ENCODE peak calls at places on chromosomes 1 and 21, in eight cellular contexts. One of them, this sample, is unnamed.

GRCh38 chr1:41362357-41362721 is 1.1 kb downstream of the FOXO6 start:
- DNase-seq in HS-27A: no peak
- DNase-seq in right lobe of liver: no peak
- DNase-seq in cerebellar cortex: no peak
- DNase-seq in Calu3: no peak
- DNase-seq in AG04450: no peak
- DNase-seq in ureter: no peak
- DNase-seq in mucosa of gallbladder: no peak
- DNase-seq in this sample: no peak

GRCh38 chr1:41640141-41640751 is 155.8 kb upstream of the EDN2 start:
- DNase-seq in ureter: no peak
- DNase-seq in cerebellar cortex: no peak
- DNase-seq in AG04450: no peak
- DNase-seq in Calu3: no peak
- DNase-seq in HS-27A: no peak
- DNase-seq in mucosa of gallbladder: no peak
- DNase-seq in right lobe of liver: no peak
- DNase-seq in this sample: no peak

GRCh38 chr1:85762804-85763203 is 54.6 kb upstream of the ZNHIT6 start:
- DNase-seq in Calu3: no peak
- DNase-seq in mucosa of gallbladder: no peak
- DNase-seq in AG04450: no peak
- DNase-seq in HS-27A: no peak
- DNase-seq in cerebellar cortex: no peak
- DNase-seq in right lobe of liver: no peak
- DNase-seq in ureter: no peak
- DNase-seq in this sample: no peak

GRCh38 chr1:244796719-244797406 is 38.6 kb upstream of the COX20 start:
- DNase-seq in HS-27A: peak
- DNase-seq in Calu3: peak
- DNase-seq in ureter: peak
- DNase-seq in AG04450: peak
- DNase-seq in cerebellar cortex: peak
- DNase-seq in right lobe of liver: peak
- DNase-seq in mucosa of gallbladder: peak
- DNase-seq in this sample: peak

GRCh38 chr1:229223498-229223897 is 47.4 kb upstream of the RAB4A start:
- DNase-seq in mucosa of gallbladder: peak
- DNase-seq in right lobe of liver: peak
- DNase-seq in ureter: no peak
- DNase-seq in AG04450: no peak
- DNase-seq in cerebellar cortex: no peak
- DNase-seq in Calu3: peak
- DNase-seq in HS-27A: no peak
- DNase-seq in this sample: no peak

GRCh38 chr1:235954306-235955283 is 87.9 kb upstream of the LYST start:
- DNase-seq in AG04450: no peak
- DNase-seq in cerebellar cortex: no peak
- DNase-seq in ureter: no peak
- DNase-seq in HS-27A: no peak
- DNase-seq in Calu3: no peak
- DNase-seq in right lobe of liver: peak
- DNase-seq in mucosa of gallbladder: no peak
- DNase-seq in this sample: no peak

GRCh38 chr1:197923013-197923412 is 5.8 kb downstream of the LHX9 start:
- DNase-seq in AG04450: no peak
- DNase-seq in mucosa of gallbladder: no peak
- DNase-seq in Calu3: no peak
- DNase-seq in HS-27A: no peak
- DNase-seq in right lobe of liver: no peak
- DNase-seq in cerebellar cortex: no peak
- DNase-seq in ureter: no peak
- DNase-seq in this sample: no peak

GRCh38 chr1:18908911-18909771 is 6.8 kb upstream of the ALDH4A1 start:
- DNase-seq in mucosa of gallbladder: no peak
- DNase-seq in right lobe of liver: no peak
- DNase-seq in ureter: no peak
- DNase-seq in cerebellar cortex: no peak
- DNase-seq in Calu3: no peak
- DNase-seq in HS-27A: no peak
- DNase-seq in AG04450: no peak
- DNase-seq in this sample: no peak

GRCh38 chr1:182672487-182672836 is 11.9 kb downstream of the RGS8 start:
- DNase-seq in mucosa of gallbladder: no peak
- DNase-seq in AG04450: no peak
- DNase-seq in cerebellar cortex: no peak
- DNase-seq in Calu3: no peak
- DNase-seq in HS-27A: no peak
- DNase-seq in ureter: no peak
- DNase-seq in right lobe of liver: no peak
- DNase-seq in this sample: no peak

GRCh38 chr1:66383168-66383567 is 150.8 kb upstream of the SGIP1 start:
- DNase-seq in ureter: no peak
- DNase-seq in mucosa of gallbladder: no peak
- DNase-seq in Calu3: no peak
- DNase-seq in HS-27A: no peak
- DNase-seq in cerebellar cortex: no peak
- DNase-seq in AG04450: no peak
- DNase-seq in right lobe of liver: no peak
- DNase-seq in this sample: no peak

GRCh38 chr1:9069324-9070100 is at the start of gene SLC2A5:
- DNase-seq in ureter: no peak
- DNase-seq in Calu3: no peak
- DNase-seq in right lobe of liver: no peak
- DNase-seq in cerebellar cortex: peak
- DNase-seq in AG04450: no peak
- DNase-seq in HS-27A: no peak
- DNase-seq in mucosa of gallbladder: no peak
- DNase-seq in this sample: no peak

GRCh38 chr21:8997011-8997440 is 1524.4 kb upstream of the TPTE start:
- DNase-seq in Calu3: no peak
- DNase-seq in cerebellar cortex: no peak
- DNase-seq in ureter: no peak
- DNase-seq in AG04450: no peak
- DNase-seq in right lobe of liver: no peak
- DNase-seq in mucosa of gallbladder: no peak
- DNase-seq in HS-27A: no peak
- DNase-seq in this sample: no peak

GRCh38 chr1:145845514-145846161 is at the start of gene NUDT17:
- DNase-seq in HS-27A: no peak
- DNase-seq in ureter: peak
- DNase-seq in right lobe of liver: peak
- DNase-seq in Calu3: peak
- DNase-seq in mucosa of gallbladder: peak
- DNase-seq in cerebellar cortex: peak
- DNase-seq in AG04450: peak
- DNase-seq in this sample: peak

GRCh38 chr1:84960371-84960770 is 36.5 kb downstream of the MCOLN2 start:
- DNase-seq in cerebellar cortex: no peak
- DNase-seq in right lobe of liver: no peak
- DNase-seq in ureter: no peak
- DNase-seq in HS-27A: peak
- DNase-seq in Calu3: no peak
- DNase-seq in AG04450: peak
- DNase-seq in mucosa of gallbladder: no peak
- DNase-seq in this sample: no peak

GRCh38 chr1:147700042-147700711 is 29.9 kb upstream of the ACP6 start:
- DNase-seq in right lobe of liver: peak
- DNase-seq in cerebellar cortex: peak
- DNase-seq in HS-27A: no peak
- DNase-seq in ureter: peak
- DNase-seq in AG04450: peak
- DNase-seq in mucosa of gallbladder: peak
- DNase-seq in Calu3: peak
- DNase-seq in this sample: peak

GRCh38 chr21:15076730-15077129 is 11.9 kb upstream of the NRIP1 start:
- DNase-seq in mucosa of gallbladder: no peak
- DNase-seq in AG04450: no peak
- DNase-seq in ureter: no peak
- DNase-seq in cerebellar cortex: no peak
- DNase-seq in right lobe of liver: no peak
- DNase-seq in Calu3: no peak
- DNase-seq in HS-27A: no peak
- DNase-seq in this sample: no peak

GRCh38 chr21:23016617-23017016 is 2018.4 kb downstream of the NCAM2 start:
- DNase-seq in right lobe of liver: no peak
- DNase-seq in Calu3: no peak
- DNase-seq in cerebellar cortex: peak
- DNase-seq in AG04450: no peak
- DNase-seq in HS-27A: no peak
- DNase-seq in mucosa of gallbladder: no peak
- DNase-seq in ureter: no peak
- DNase-seq in this sample: peak

GRCh38 chr1:23838401-23838866 is 13.2 kb upstream of the HMGCL start:
- DNase-seq in HS-27A: no peak
- DNase-seq in Calu3: peak
- DNase-seq in cerebellar cortex: no peak
- DNase-seq in mucosa of gallbladder: peak
- DNase-seq in AG04450: no peak
- DNase-seq in right lobe of liver: peak
- DNase-seq in ureter: peak
- DNase-seq in this sample: peak

GRCh38 chr1:56644941-56645662 is at the start of gene PRKAA2:
- DNase-seq in ureter: no peak
- DNase-seq in Calu3: peak
- DNase-seq in cerebellar cortex: peak
- DNase-seq in right lobe of liver: peak
- DNase-seq in HS-27A: no peak
- DNase-seq in AG04450: no peak
- DNase-seq in mucosa of gallbladder: peak
- DNase-seq in this sample: peak

GRCh38 chr1:42456754-42457089 is 379 bp downstream of the PPCS start:
- DNase-seq in HS-27A: peak
- DNase-seq in Calu3: peak
- DNase-seq in cerebellar cortex: peak
- DNase-seq in AG04450: no peak
- DNase-seq in mucosa of gallbladder: peak
- DNase-seq in right lobe of liver: peak
- DNase-seq in ureter: peak
- DNase-seq in this sample: peak

GRCh38 chr1:65921461-65921860 is 128.8 kb downstream of the PDE4B start:
- DNase-seq in ureter: no peak
- DNase-seq in AG04450: no peak
- DNase-seq in mucosa of gallbladder: no peak
- DNase-seq in HS-27A: no peak
- DNase-seq in right lobe of liver: no peak
- DNase-seq in Calu3: no peak
- DNase-seq in cerebellar cortex: no peak
- DNase-seq in this sample: no peak

GRCh38 chr21:25421327-25422028 is 185.8 kb downstream of the MRPL39 start:
- DNase-seq in HS-27A: peak
- DNase-seq in Calu3: peak
- DNase-seq in mucosa of gallbladder: no peak
- DNase-seq in ureter: no peak
- DNase-seq in cerebellar cortex: no peak
- DNase-seq in AG04450: peak
- DNase-seq in right lobe of liver: no peak
- DNase-seq in this sample: no peak

GRCh38 chr1:161177112-161177935 is at the start of gene B4GALT3:
- DNase-seq in mucosa of gallbladder: peak
- DNase-seq in HS-27A: no peak
- DNase-seq in Calu3: peak
- DNase-seq in right lobe of liver: peak
- DNase-seq in ureter: peak
- DNase-seq in cerebellar cortex: peak
- DNase-seq in AG04450: no peak
- DNase-seq in this sample: peak

GRCh38 chr1:76250317-76250716 is 175.8 kb downstream of the ST6GALNAC3 start:
- DNase-seq in ureter: no peak
- DNase-seq in cerebellar cortex: peak
- DNase-seq in AG04450: no peak
- DNase-seq in mucosa of gallbladder: no peak
- DNase-seq in Calu3: no peak
- DNase-seq in HS-27A: no peak
- DNase-seq in right lobe of liver: no peak
- DNase-seq in this sample: no peak

GRCh38 chr1:65955071-65955470 is 162.4 kb downstream of the PDE4B start:
- DNase-seq in HS-27A: no peak
- DNase-seq in right lobe of liver: no peak
- DNase-seq in Calu3: peak
- DNase-seq in ureter: no peak
- DNase-seq in cerebellar cortex: no peak
- DNase-seq in AG04450: no peak
- DNase-seq in mucosa of gallbladder: no peak
- DNase-seq in this sample: no peak

This sample was measured in A549.